ENCODE peak calls at places on chromosomes 1 and 21, in five cellular contexts. K, R, L, B and M are unnamed samples.

GRCh38 chr1:91877574-91878208 is 8.3 kb downstream of the TGFBR3 start:
- DNase-seq in B (no peak), K (no peak), R (no peak), L (peak), M (no peak)

GRCh38 chr1:193260925-193261324 is 74.5 kb upstream of the B3GALT2 start:
- DNase-seq in B (no peak), K (no peak), L (no peak), R (no peak), M (peak)

GRCh38 chr1:43994794-43995790 is 3.7 kb downstream of the CCDC24 start:
- DNase-seq in K (no peak), L (peak), R (no peak), B (peak), M (no peak)

GRCh38 chr1:85132078-85132715 is 68.6 kb downstream of the SYDE2 start:
- DNase-seq in K (no peak), B (peak), R (no peak), L (peak), M (peak)

GRCh38 chr21:43879348-43880110 is 14.5 kb downstream of the AGPAT3 start:
- DNase-seq in B (no peak), R (no peak), K (no peak), L (no peak), M (no peak)

GRCh38 chr1:217605390-217605789 is 25.5 kb downstream of the GPATCH2 start:
- DNase-seq in B (no peak), R (no peak), L (no peak), K (no peak), M (no peak)

GRCh38 chr21:35441868-35442582 is 392.9 kb upstream of the RUNX1 start:
- DNase-seq in L (no peak), B (no peak), K (no peak), R (no peak), M (no peak)

GRCh38 chr1:20174937-20175666 is 10.8 kb upstream of the UBXN10 start:
- DNase-seq in K (no peak), B (no peak), R (no peak), L (peak), M (peak)

GRCh38 chr1:196558424-196558823 is 49.8 kb downstream of the KCNT2 start:
- DNase-seq in L (peak), B (peak), R (peak), K (no peak), M (peak)

GRCh38 chr1:221394011-221394544 is 347.8 kb downstream of the DUSP10 start:
- DNase-seq in K (no peak), B (peak), R (peak), L (peak), M (peak)

GRCh38 chr1:94602312-94602711 is 60.8 kb upstream of the F3 start:
- DNase-seq in L (peak), K (no peak), B (no peak), R (no peak), M (peak)

GRCh38 chr1:193338194-193338593 is 151.8 kb upstream of the B3GALT2 start:
- DNase-seq in K (no peak), L (peak), B (peak), R (no peak), M (no peak)

GRCh38 chr1:33244143-33244808 is 12.0 kb upstream of the ZNF362 start:
- DNase-seq in R (no peak), K (no peak), B (no peak), L (no peak), M (peak)

GRCh38 chr1:8671313-8671917 is 146.0 kb downstream of the RERE start:
- DNase-seq in B (peak), K (no peak), L (peak), R (no peak), M (peak)

GRCh38 chr1:85607126-85607912 is 26.8 kb downstream of the CCN1 start:
- DNase-seq in L (peak), B (no peak), K (no peak), R (peak), M (peak)

GRCh38 chr1:175277778-175278177 is 85.2 kb upstream of the KIAA0040 start:
- DNase-seq in L (no peak), R (no peak), K (no peak), B (no peak), M (no peak)

GRCh38 chr1:203217139-203217621 is 12.3 kb downstream of the CHIT1 start:
- DNase-seq in K (no peak), B (peak), L (no peak), R (no peak), M (no peak)

GRCh38 chr1:100347009-100347966 is 5.0 kb upstream of the CDC14A start:
- DNase-seq in L (peak), B (no peak), R (no peak), K (no peak), M (peak)

GRCh38 chr1:182615468-182616129 is 11.4 kb upstream of the RGS16 start:
- DNase-seq in B (peak), R (no peak), L (peak), K (peak), M (no peak)

GRCh38 chr1:37042506-37042905 is 8.2 kb upstream of the GRIK3 start:
- DNase-seq in B (no peak), L (no peak), K (no peak), R (no peak), M (no peak)

GRCh38 chr21:39712976-39713375 is 32.0 kb upstream of the IGSF5 start:
- DNase-seq in B (peak), K (no peak), L (no peak), R (no peak), M (no peak)

GRCh38 chr1:16226495-16227179 is 10.3 kb downstream of the CPLANE2 start:
- DNase-seq in L (no peak), K (no peak), B (no peak), R (no peak), M (no peak)

GRCh38 chr1:108079550-108079949 is 114.6 kb upstream of the VAV3 start:
- DNase-seq in L (no peak), K (peak), B (no peak), R (no peak), M (no peak)

GRCh38 chr1:169707917-169708604 is 3.4 kb downstream of the SELL start:
- DNase-seq in L (no peak), B (no peak), R (no peak), K (no peak), M (no peak)

GRCh38 chr1:228168563-228169270 is 3.1 kb downstream of the IBA57 start:
- DNase-seq in K (no peak), R (no peak), L (no peak), B (no peak), M (no peak)

GRCh38 chr1:204853446-204853845 is 17.2 kb upstream of the NFASC start:
- DNase-seq in B (no peak), L (no peak), R (no peak), K (no peak), M (no peak)

GRCh38 chr1:211830055-211830329 is 571 bp downstream of the LPGAT1 start:
- DNase-seq in R (no peak), K (no peak), L (no peak), B (peak), M (no peak)

GRCh38 chr1:51859737-51860136 is 18.8 kb downstream of the NRDC start:
- DNase-seq in L (no peak), K (no peak), R (no peak), B (no peak), M (no peak)

GRCh38 chr1:235954306-235955283 is 87.9 kb upstream of the LYST start:
- DNase-seq in R (no peak), L (no peak), K (peak), B (no peak), M (no peak)

GRCh38 chr1:55623339-55623738 is 408.2 kb upstream of the USP24 start:
- DNase-seq in R (no peak), L (peak), B (no peak), K (no peak), M (no peak)

GRCh38 chr1:115088115-115088794 is 1.0 kb downstream of the TSPAN2 start:
- DNase-seq in R (no peak), B (peak), K (no peak), L (no peak), M (no peak)